ENCODE peak calls at places on chromosomes 4 and X, in nine cellular contexts. D is cardiac fibroblast, M is ACHN, Y is occipital lobe, F is breast epithelium, K is NCI-H1105, L is NCI-H1694, J is HuH-7, H is Peyer's patch. T is an unnamed sample.

GRCh38 chr4:164446516-164446915 is 307.4 kb upstream of the SMIM31 start:
- DNase-seq in L (no peak), D (no peak), J (no peak), Y (no peak), F (no peak), K (no peak), M (no peak), H (no peak), T (no peak)

GRCh38 chr4:61583696-61584095 is 383.6 kb downstream of the ADGRL3 start:
- DNase-seq in Y (no peak), D (peak), M (peak), H (no peak), L (no peak), K (no peak), F (no peak), J (no peak), T (no peak)

GRCh38 chrX:73977542-73978169 is 326.3 kb upstream of the ZCCHC13 start:
- DNase-seq in L (no peak), J (no peak), Y (no peak), H (no peak), D (no peak), K (no peak), M (no peak), F (no peak), T (no peak)

GRCh38 chrX:30580641-30581040 is 3.1 kb upstream of the TASL start:
- DNase-seq in D (no peak), M (no peak), F (no peak), J (no peak), H (no peak), L (no peak), Y (no peak), K (no peak), T (no peak)

GRCh38 chr4:80259012-80259411 is 7.5 kb upstream of the FGF5 start:
- DNase-seq in Y (no peak), F (no peak), L (no peak), D (no peak), M (peak), K (peak), J (no peak), H (no peak), T (no peak)

GRCh38 chr4:89712141-89712540 is 124.8 kb downstream of the SNCA start:
- DNase-seq in Y (no peak), H (no peak), L (no peak), F (no peak), J (no peak), M (no peak), D (peak), K (no peak), T (no peak)

GRCh38 chr4:21830272-21830671 is 118.3 kb downstream of the KCNIP4 start:
- DNase-seq in K (no peak), M (no peak), F (no peak), D (no peak), L (no peak), J (no peak), H (no peak), Y (no peak), T (no peak)

GRCh38 chr4:8029689-8030088 is 90.0 kb upstream of the AFAP1 start:
- DNase-seq in J (no peak), L (no peak), D (no peak), F (no peak), H (no peak), M (peak), K (no peak), Y (no peak), T (no peak)

GRCh38 chr4:140078366-140078765 is 75.6 kb downstream of the MAML3 start:
- DNase-seq in D (peak), K (no peak), H (no peak), J (no peak), Y (no peak), L (no peak), M (no peak), F (no peak), T (no peak)